ENCODE peak calls at places on chromosome 9, in six cellular contexts. X, B, U, S, E and D are unnamed samples.

GRCh38 chr9:92187989-92188714 is 72.9 kb upstream of the SPTLC1 start:
- DNase-seq in X (no peak), S (no peak), E (no peak), U (no peak), B (peak; percentile 6), D (no peak)

GRCh38 chr9:15018238-15018637 is 108.0 kb upstream of the FREM1 start:
- DNase-seq in S (no peak), B (no peak), U (no peak), X (no peak), E (no peak), D (no peak)

GRCh38 chr9:129462360-129462759 is 158.5 kb downstream of the C9orf50 start:
- DNase-seq in S (no peak), B (no peak), X (no peak), U (no peak), E (no peak), D (no peak)

GRCh38 chr9:114098021-114098659 is 952 bp downstream of the KIF12 start:
- DNase-seq in B (no peak), X (peak; percentile 63), E (no peak), S (peak; percentile 80), U (no peak), D (no peak)

GRCh38 chr9:71767421-71768321 is 642 bp downstream of the CEMIP2 start:
- DNase-seq in S (peak; percentile 66), B (no peak), X (peak; percentile 34), E (no peak), U (no peak), D (no peak)

GRCh38 chr9:112015149-112015548 is 118.5 kb downstream of the UGCG start:
- DNase-seq in X (no peak), B (no peak), E (no peak), S (no peak), U (no peak), D (no peak)

GRCh38 chr9:129176786-129177442 is 1.1 kb downstream of the IER5L start:
- DNase-seq in S (peak; percentile 81), E (no peak), U (peak; percentile 58), X (no peak), B (peak; percentile 37), D (peak; percentile 24)

GRCh38 chr9:3936520-3937235 is 363.2 kb downstream of the GLIS3 start:
- DNase-seq in U (no peak), X (peak; percentile 63), S (peak; percentile 82), E (no peak), B (no peak), D (no peak)

GRCh38 chr9:109115931-109116541 is 3.7 kb downstream of the TMEM245 start:
- DNase-seq in S (no peak), U (no peak), X (peak; percentile 72), B (peak; percentile 47), E (no peak), D (no peak)

GRCh38 chr9:94780516-94780950 is 54.0 kb downstream of the AOPEP start:
- DNase-seq in E (no peak), B (no peak), U (no peak), S (no peak), X (no peak), D (no peak)

GRCh38 chr9:82513242-82513750 is 524.7 kb downstream of the SPATA31D1 start:
- DNase-seq in X (no peak), B (peak; percentile 89), S (no peak), U (no peak), E (no peak), D (no peak)

GRCh38 chr9:110942522-110942921 is 95.7 kb downstream of the LPAR1 start:
- DNase-seq in S (no peak), B (peak; percentile 88), X (no peak), U (no peak), E (no peak), D (no peak)

GRCh38 chr9:78369644-78370219 is 72.8 kb downstream of the PSAT1 start:
- DNase-seq in U (no peak), E (peak; percentile 52), S (peak; percentile 82), X (peak; percentile 71), B (peak; percentile 36), D (peak; percentile 19)

GRCh38 chr9:8366161-8366926 is 566.8 kb upstream of the DMAC1 start:
- DNase-seq in E (no peak), X (no peak), U (no peak), S (no peak), B (peak; percentile 82), D (no peak)

GRCh38 chr9:132994410-132995120 is 16.1 kb downstream of the GFI1B start:
- DNase-seq in X (peak; percentile 48), E (peak; percentile 51), B (peak; percentile 50), S (no peak), U (peak; percentile 39), D (no peak)

GRCh38 chr9:23665051-23665450 is 161.0 kb downstream of the ELAVL2 start:
- DNase-seq in U (no peak), B (no peak), X (no peak), S (no peak), E (no peak), D (no peak)

GRCh38 chr9:101705135-101705661 is 33.2 kb downstream of the GRIN3A start:
- DNase-seq in S (no peak), U (peak; percentile 1), X (no peak), E (no peak), B (no peak), D (peak; percentile 21)

GRCh38 chr9:105138306-105138801 is 106.1 kb upstream of the SLC44A1 start:
- DNase-seq in B (no peak), X (no peak), E (no peak), S (no peak), U (no peak), D (no peak)

GRCh38 chr9:1231998-1232919 is 182.1 kb downstream of the DMRT2 start:
- DNase-seq in U (no peak), E (peak; percentile 17), S (peak; percentile 69), B (peak; percentile 18), X (peak; percentile 85), D (no peak)

GRCh38 chr9:121362813-121363585 is 7.1 kb downstream of the STOM start:
- DNase-seq in E (no peak), X (no peak), U (no peak), B (peak; percentile 56), S (no peak), D (no peak)
- H3K4me3 ChIP-seq in E (no peak overlapping the region), X (peak overlapping the region; percentile 1), U (no peak overlapping the region), B (no peak overlapping the region), S (peak overlapping the region; percentile 20), D (no peak overlapping the region)

DNA sequence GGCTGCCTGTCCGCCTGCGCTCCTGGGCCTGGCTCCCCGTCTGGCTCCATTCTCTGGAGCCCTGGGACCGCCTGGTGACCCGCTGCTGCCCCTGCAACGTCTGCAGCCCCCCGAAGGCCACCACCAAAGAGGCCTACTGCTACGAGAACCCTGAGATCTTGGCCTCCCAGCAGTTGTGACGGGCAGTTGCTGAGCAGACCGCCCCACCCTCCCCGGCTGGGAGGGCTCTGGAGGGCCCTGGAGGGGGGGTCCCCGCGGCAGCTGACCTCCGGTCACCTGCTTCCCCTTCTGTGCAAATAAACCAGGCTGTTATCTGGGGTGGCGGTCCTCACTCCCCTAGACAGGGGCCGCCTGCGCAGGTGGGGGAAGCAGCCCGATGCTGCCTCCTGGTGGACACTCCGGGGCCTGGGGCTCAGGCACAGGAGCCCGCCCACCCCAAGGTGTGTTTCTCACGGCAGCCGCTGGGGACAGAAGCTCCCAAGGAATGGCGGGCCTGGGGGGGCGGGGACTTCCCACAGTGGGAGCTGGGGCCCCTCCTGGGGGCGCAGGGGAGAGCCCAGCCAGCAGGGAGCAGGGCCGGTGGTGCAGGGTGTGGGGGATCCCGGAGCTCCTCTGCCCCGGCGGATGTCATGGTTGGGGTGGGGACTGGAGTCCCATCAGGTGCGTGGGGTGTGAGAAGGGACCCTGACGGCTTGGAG is 4.7 kb upstream of the TUBB4B start:
- DNase-seq in S (peak; percentile 94), U (peak; percentile 85), X (peak; percentile 93), B (peak; percentile 25), E (peak; percentile 92), D (peak; percentile 86)
- H3K4me3 ChIP-seq in S (no peak overlapping the region), U (peak overlapping the region; percentile 31), X (peak overlapping the region; percentile 38), B (no peak overlapping the region), E (peak overlapping the region; percentile 21), D (no peak overlapping the region)

GRCh38 chr9:124260769-124261603 is 3.2 kb downstream of the NEK6 start:
- DNase-seq in U (no peak), B (peak; percentile 75), X (peak; percentile 40), S (no peak), E (no peak), D (no peak)

GRCh38 chr9:124263800-124264426 is 6.2 kb downstream of the NEK6 start:
- DNase-seq in B (no peak), S (no peak), U (no peak), X (no peak), E (no peak), D (no peak)

GRCh38 chr9:124263158-124263557 is 5.4 kb downstream of the NEK6 start:
- DNase-seq in X (no peak), U (no peak), E (no peak), S (no peak), B (no peak), D (no peak)

GRCh38 chr9:124262596-124263045 is 4.9 kb downstream of the NEK6 start:
- DNase-seq in B (peak; percentile 77), X (no peak), S (no peak), U (no peak), E (no peak), D (no peak)

DNA sequence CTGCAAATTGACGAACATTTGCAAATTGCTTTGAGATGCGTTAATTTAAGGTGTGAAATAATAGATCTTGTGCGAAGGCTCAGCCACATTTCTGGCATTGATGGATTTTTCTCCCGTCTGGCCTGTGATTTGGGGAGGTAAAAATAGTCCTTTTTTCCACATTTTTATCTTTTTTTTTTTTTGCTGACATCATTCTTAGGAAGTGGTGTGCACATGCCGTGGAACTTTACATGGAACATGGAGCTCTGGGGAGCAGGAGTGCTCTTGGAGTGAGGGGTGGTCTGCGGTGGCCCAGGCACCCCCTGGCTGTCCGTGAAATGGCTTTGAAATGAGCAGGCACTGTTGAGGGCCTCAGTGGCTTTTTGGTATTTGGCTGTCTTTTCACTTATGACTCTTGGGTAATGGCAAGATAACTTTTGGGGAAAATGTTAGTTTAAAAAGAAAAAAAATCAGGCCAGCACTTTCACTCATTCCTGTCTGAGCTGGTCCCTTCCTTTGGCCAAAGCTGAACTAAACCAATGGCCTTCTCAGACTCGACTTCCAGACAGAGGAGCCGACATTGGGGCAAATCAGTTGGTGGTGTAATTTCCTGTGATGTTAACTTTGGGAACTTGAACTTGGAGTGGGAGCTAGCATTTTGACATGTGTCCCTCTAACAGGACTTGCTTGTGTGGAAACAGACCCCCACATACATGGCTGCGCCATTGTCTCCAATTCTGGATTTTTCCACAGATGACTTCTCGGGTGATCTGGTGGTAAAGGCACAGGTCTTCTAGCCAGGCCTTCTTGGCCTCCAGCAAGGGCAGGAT is 4.2 kb downstream of the NEK6 start:
- DNase-seq in B (peak; percentile 80), S (no peak), X (no peak), E (no peak), U (no peak), D (no peak)
- H3K4me3 ChIP-seq in B (peak overlapping the region; percentile 46), S (peak overlapping the region; percentile 36), X (peak overlapping the region; percentile 81), E (peak overlapping the region; percentile 11), U (peak overlapping the region; percentile 100), D (no peak overlapping the region)

DNA sequence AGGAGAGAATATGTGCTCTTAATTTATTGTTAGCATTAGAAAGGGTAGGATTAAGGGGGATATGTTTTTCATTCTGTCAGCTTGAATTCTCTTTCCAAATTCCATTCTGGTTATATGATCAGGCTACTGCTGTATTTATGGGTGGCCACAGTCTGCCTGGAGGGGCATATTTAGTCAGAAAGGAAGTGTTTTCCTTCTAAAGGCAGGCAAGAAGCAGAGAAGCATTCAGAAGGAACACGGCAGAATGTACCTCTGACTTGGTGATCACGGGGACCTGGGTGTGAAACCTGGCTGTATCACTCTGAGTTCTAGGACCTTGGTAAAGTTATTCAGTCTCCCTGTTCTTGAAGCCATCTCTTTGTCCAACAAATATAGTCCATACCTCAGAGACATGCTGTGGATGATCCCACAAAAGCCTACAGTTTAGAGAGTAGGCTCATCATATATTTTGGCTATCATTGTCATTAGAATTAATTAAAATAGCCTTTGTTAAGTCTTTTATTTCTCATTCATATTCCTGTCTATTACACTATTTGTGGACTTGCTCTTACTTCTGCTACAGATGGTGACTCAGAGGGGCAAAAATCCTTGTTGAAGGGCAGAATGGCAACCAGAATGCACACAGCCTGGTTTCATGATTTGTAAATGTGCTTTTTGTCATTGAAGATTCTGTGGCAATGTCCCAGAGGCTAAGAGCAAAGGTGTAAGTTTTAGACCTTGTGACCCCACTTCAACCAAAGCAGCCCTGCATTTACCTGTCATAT is 2.7 kb downstream of the TNC start:
- DNase-seq in S (no peak), E (no peak), U (no peak), X (no peak), B (peak; percentile 63), D (no peak)
- H3K4me3 ChIP-seq in S (no peak overlapping the region), E (peak overlapping the region; percentile 41), U (no peak overlapping the region), X (no peak overlapping the region), B (peak overlapping the region; percentile 73), D (no peak overlapping the region)